ENCODE peak calls at places on chromosomes 2 and 18, in seven cellular contexts. One of them, this sample, is unnamed.

GRCh38 chr2:144130551-144130950 is 389.4 kb downstream of the ZEB2 start:
- DNase-seq in kidney: no peak
- DNase-seq in fibroblast of lung: no peak
- DNase-seq in left lung: no peak
- DNase-seq in neural crest cell: no peak
- DNase-seq in right atrium auricular region: no peak
- DNase-seq in OCI-LY7: no peak
- DNase-seq in this sample: no peak

GRCh38 chr2:12493031-12493513 is 223.7 kb upstream of the TRIB2 start:
- DNase-seq in fibroblast of lung: peak; percentile 95
- DNase-seq in left lung: no peak
- DNase-seq in neural crest cell: no peak
- DNase-seq in OCI-LY7: no peak
- DNase-seq in right atrium auricular region: peak; percentile 78
- DNase-seq in kidney: peak; percentile 45
- DNase-seq in this sample: no peak

GRCh38 chr2:69625078-69625788 is 18.3 kb downstream of the AAK1 start:
- DNase-seq in fibroblast of lung: no peak
- DNase-seq in OCI-LY7: no peak
- DNase-seq in kidney: no peak
- DNase-seq in right atrium auricular region: no peak
- DNase-seq in neural crest cell: no peak
- DNase-seq in left lung: no peak
- DNase-seq in this sample: no peak

GRCh38 chr2:241859436-241860183 is 916 bp upstream of the PDCD1 start:
- DNase-seq in fibroblast of lung: no peak
- DNase-seq in right atrium auricular region: peak; percentile 79
- DNase-seq in OCI-LY7: no peak
- DNase-seq in kidney: peak; percentile 81
- DNase-seq in left lung: peak; percentile 65
- DNase-seq in neural crest cell: no peak
- DNase-seq in this sample: peak; percentile 87

GRCh38 chr2:15756882-15757819 is 165.5 kb downstream of the DDX1 start:
- DNase-seq in right atrium auricular region: no peak
- DNase-seq in kidney: no peak
- DNase-seq in left lung: no peak
- DNase-seq in fibroblast of lung: no peak
- DNase-seq in OCI-LY7: no peak
- DNase-seq in neural crest cell: no peak
- DNase-seq in this sample: no peak

GRCh38 chr2:152546230-152546837 is 170.9 kb downstream of the PRPF40A start:
- DNase-seq in neural crest cell: no peak
- DNase-seq in right atrium auricular region: no peak
- DNase-seq in kidney: no peak
- DNase-seq in left lung: no peak
- DNase-seq in OCI-LY7: no peak
- DNase-seq in fibroblast of lung: peak; percentile 56
- DNase-seq in this sample: no peak

GRCh38 chr2:217740796-217741195 is 262.0 kb downstream of the TNS1 start:
- DNase-seq in kidney: no peak
- DNase-seq in left lung: no peak
- DNase-seq in neural crest cell: no peak
- DNase-seq in right atrium auricular region: peak; percentile 55
- DNase-seq in OCI-LY7: no peak
- DNase-seq in fibroblast of lung: no peak
- DNase-seq in this sample: no peak

GRCh38 chr2:234467289-234467688 is 29.6 kb downstream of the ARL4C start:
- DNase-seq in OCI-LY7: no peak
- DNase-seq in kidney: no peak
- DNase-seq in right atrium auricular region: no peak
- DNase-seq in left lung: no peak
- DNase-seq in neural crest cell: no peak
- DNase-seq in fibroblast of lung: peak; percentile 91
- DNase-seq in this sample: no peak

GRCh38 chr2:25400576-25401241 is 59.0 kb upstream of the DNMT3A start:
- DNase-seq in kidney: no peak
- DNase-seq in left lung: no peak
- DNase-seq in right atrium auricular region: no peak
- DNase-seq in neural crest cell: no peak
- DNase-seq in fibroblast of lung: no peak
- DNase-seq in OCI-LY7: no peak
- DNase-seq in this sample: no peak

GRCh38 chr2:6657131-6657530 is 208.6 kb downstream of the CMPK2 start:
- DNase-seq in neural crest cell: no peak
- DNase-seq in fibroblast of lung: no peak
- DNase-seq in kidney: no peak
- DNase-seq in OCI-LY7: no peak
- DNase-seq in left lung: no peak
- DNase-seq in right atrium auricular region: no peak
- DNase-seq in this sample: no peak

GRCh38 chr2:2647156-2647555 is 316.1 kb upstream of the MYT1L start:
- DNase-seq in fibroblast of lung: peak; percentile 47
- DNase-seq in left lung: no peak
- DNase-seq in kidney: no peak
- DNase-seq in right atrium auricular region: no peak
- DNase-seq in neural crest cell: no peak
- DNase-seq in OCI-LY7: no peak
- DNase-seq in this sample: no peak

GRCh38 chr2:152573168-152573567 is 144.1 kb downstream of the PRPF40A start:
- DNase-seq in OCI-LY7: no peak
- DNase-seq in left lung: no peak
- DNase-seq in neural crest cell: no peak
- DNase-seq in kidney: no peak
- DNase-seq in fibroblast of lung: peak; percentile 81
- DNase-seq in right atrium auricular region: no peak
- DNase-seq in this sample: peak; percentile 52

GRCh38 chr2:239096676-239097427 is 249.0 kb downstream of the TWIST2 start:
- DNase-seq in fibroblast of lung: no peak
- DNase-seq in kidney: no peak
- DNase-seq in neural crest cell: no peak
- DNase-seq in left lung: no peak
- DNase-seq in right atrium auricular region: no peak
- DNase-seq in OCI-LY7: no peak
- DNase-seq in this sample: no peak

GRCh38 chr2:41998789-41999470 is 48.9 kb upstream of the PKDCC start:
- DNase-seq in right atrium auricular region: peak; percentile 69
- DNase-seq in left lung: no peak
- DNase-seq in fibroblast of lung: no peak
- DNase-seq in OCI-LY7: no peak
- DNase-seq in kidney: no peak
- DNase-seq in neural crest cell: no peak
- DNase-seq in this sample: no peak

GRCh38 chr2:128442053-128442751 is 123.5 kb upstream of the HS6ST1 start:
- DNase-seq in neural crest cell: no peak
- DNase-seq in OCI-LY7: no peak
- DNase-seq in kidney: no peak
- DNase-seq in right atrium auricular region: peak; percentile 61
- DNase-seq in fibroblast of lung: no peak
- DNase-seq in left lung: peak; percentile 63
- DNase-seq in this sample: no peak

GRCh38 chr2:740446-741293 is 63.5 kb upstream of the TMEM18 start:
- DNase-seq in neural crest cell: peak; percentile 88
- DNase-seq in fibroblast of lung: peak; percentile 88
- DNase-seq in kidney: peak; percentile 93
- DNase-seq in right atrium auricular region: no peak
- DNase-seq in OCI-LY7: no peak
- DNase-seq in left lung: peak; percentile 84
- DNase-seq in this sample: no peak

GRCh38 chr2:54531558-54531957 is 75.4 kb downstream of the SPTBN1 start:
- DNase-seq in left lung: no peak
- DNase-seq in right atrium auricular region: no peak
- DNase-seq in fibroblast of lung: peak; percentile 90
- DNase-seq in OCI-LY7: no peak
- DNase-seq in kidney: no peak
- DNase-seq in neural crest cell: no peak
- DNase-seq in this sample: no peak

GRCh38 chr2:63343397-63344109 is 244.7 kb downstream of the WDPCP start:
- DNase-seq in fibroblast of lung: no peak
- DNase-seq in OCI-LY7: no peak
- DNase-seq in left lung: no peak
- DNase-seq in right atrium auricular region: no peak
- DNase-seq in neural crest cell: no peak
- DNase-seq in kidney: no peak
- DNase-seq in this sample: no peak

GRCh38 chr2:160317113-160318099 is 117.3 kb upstream of the ITGB6 start:
- DNase-seq in neural crest cell: no peak
- DNase-seq in left lung: peak; percentile 36
- DNase-seq in kidney: no peak
- DNase-seq in OCI-LY7: no peak
- DNase-seq in right atrium auricular region: no peak
- DNase-seq in fibroblast of lung: peak; percentile 76
- DNase-seq in this sample: no peak

GRCh38 chr18:3313685-3314084 is 51.8 kb downstream of the MYL12B start:
- DNase-seq in left lung: no peak
- DNase-seq in neural crest cell: no peak
- DNase-seq in right atrium auricular region: no peak
- DNase-seq in OCI-LY7: no peak
- DNase-seq in fibroblast of lung: no peak
- DNase-seq in kidney: no peak
- DNase-seq in this sample: no peak

GRCh38 chr2:200506679-200507078 is 3.2 kb downstream of the KCTD18 start:
- DNase-seq in OCI-LY7: no peak
- DNase-seq in fibroblast of lung: no peak
- DNase-seq in neural crest cell: no peak
- DNase-seq in left lung: no peak
- DNase-seq in kidney: no peak
- DNase-seq in right atrium auricular region: no peak
- DNase-seq in this sample: no peak

GRCh38 chr2:197890160-197890559 is 85.8 kb downstream of the PLCL1 start:
- DNase-seq in neural crest cell: no peak
- DNase-seq in kidney: no peak
- DNase-seq in OCI-LY7: no peak
- DNase-seq in fibroblast of lung: no peak
- DNase-seq in right atrium auricular region: no peak
- DNase-seq in left lung: no peak
- DNase-seq in this sample: no peak

GRCh38 chr2:181234429-181235410 is 222.5 kb upstream of the ITGA4 start:
- DNase-seq in right atrium auricular region: no peak
- DNase-seq in neural crest cell: no peak
- DNase-seq in OCI-LY7: no peak
- DNase-seq in kidney: no peak
- DNase-seq in fibroblast of lung: no peak
- DNase-seq in left lung: no peak
- DNase-seq in this sample: no peak

GRCh38 chr2:96547751-96548161 is 11.2 kb downstream of the ARID5A start:
- DNase-seq in kidney: no peak
- DNase-seq in OCI-LY7: no peak
- DNase-seq in left lung: no peak
- DNase-seq in fibroblast of lung: peak; percentile 72
- DNase-seq in right atrium auricular region: no peak
- DNase-seq in neural crest cell: no peak
- DNase-seq in this sample: no peak

GRCh38 chr18:13216092-13216582 is 2.4 kb upstream of the LDLRAD4 start:
- DNase-seq in OCI-LY7: peak; percentile 35
- DNase-seq in neural crest cell: peak; percentile 21
- DNase-seq in kidney: peak; percentile 87
- DNase-seq in left lung: peak; percentile 78
- DNase-seq in right atrium auricular region: peak; percentile 89
- DNase-seq in fibroblast of lung: peak; percentile 73
- DNase-seq in this sample: peak; percentile 55

GRCh38 chr18:36366994-36367839 is 69.7 kb downstream of the FHOD3 start:
- DNase-seq in left lung: no peak
- DNase-seq in OCI-LY7: no peak
- DNase-seq in neural crest cell: no peak
- DNase-seq in right atrium auricular region: no peak
- DNase-seq in kidney: no peak
- DNase-seq in fibroblast of lung: no peak
- DNase-seq in this sample: no peak

GRCh38 chr18:24413148-24413547 is 13.3 kb upstream of the IMPACT start:
- DNase-seq in kidney: no peak
- DNase-seq in neural crest cell: no peak
- DNase-seq in OCI-LY7: no peak
- DNase-seq in right atrium auricular region: no peak
- DNase-seq in fibroblast of lung: no peak
- DNase-seq in left lung: no peak
- DNase-seq in this sample: no peak
- TF ChIP-seq CTCF in kidney: no peak
- TF ChIP-seq CTCF in neural crest cell: no peak
- TF ChIP-seq CTCF in OCI-LY7: no peak
- TF ChIP-seq CTCF in right atrium auricular region: peak; percentile 49
- TF ChIP-seq CTCF in fibroblast of lung: peak; percentile 44
- TF ChIP-seq CTCF in left lung: no peak
- TF ChIP-seq CTCF in this sample: no peak

GRCh38 chr2:150548527-150548926 is 61.1 kb upstream of the RND3 start:
- DNase-seq in left lung: no peak
- DNase-seq in kidney: no peak
- DNase-seq in OCI-LY7: peak; percentile 2
- DNase-seq in neural crest cell: no peak
- DNase-seq in fibroblast of lung: peak; percentile 46
- DNase-seq in right atrium auricular region: no peak
- DNase-seq in this sample: no peak
- TF ChIP-seq CTCF in left lung: peak; percentile 6
- TF ChIP-seq CTCF in kidney: no peak
- TF ChIP-seq CTCF in OCI-LY7: peak; percentile 68
- TF ChIP-seq CTCF in neural crest cell: peak; percentile 59
- TF ChIP-seq CTCF in fibroblast of lung: peak; percentile 43
- TF ChIP-seq CTCF in right atrium auricular region: no peak
- TF ChIP-seq CTCF in this sample: peak; percentile 5

DNA sequence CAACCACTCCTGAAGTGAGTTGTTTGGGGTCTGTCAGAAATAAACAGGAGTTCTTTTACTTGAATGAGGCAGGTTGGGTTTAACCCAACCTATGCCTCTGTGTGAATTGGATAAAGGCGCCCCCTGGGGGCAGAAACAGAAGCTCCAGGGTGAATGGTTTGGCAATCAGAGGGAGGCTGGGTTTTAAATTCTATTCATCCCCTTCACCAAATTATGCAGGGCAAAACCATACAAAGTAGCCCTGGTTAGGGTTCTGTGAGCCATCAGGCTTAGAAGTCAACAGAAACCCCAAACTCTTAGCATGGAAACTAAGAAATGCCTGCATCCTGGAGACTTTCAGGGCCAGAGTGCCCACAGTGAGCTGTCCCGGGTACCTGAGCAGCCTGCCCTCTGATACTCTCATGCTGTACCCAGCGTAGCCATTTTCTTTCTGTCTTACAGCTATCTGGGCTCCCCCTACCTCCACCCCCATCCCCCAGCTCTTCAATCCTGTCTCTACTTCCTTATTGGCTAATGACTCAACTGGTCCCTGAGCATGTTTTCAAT is 241.5 kb downstream of the ICOS start:
- DNase-seq in neural crest cell: peak; percentile 24
- DNase-seq in right atrium auricular region: peak; percentile 60
- DNase-seq in fibroblast of lung: no peak
- DNase-seq in left lung: no peak
- DNase-seq in OCI-LY7: peak; percentile 59
- DNase-seq in kidney: no peak
- DNase-seq in this sample: peak; percentile 28
- TF ChIP-seq CTCF in neural crest cell: peak; percentile 64
- TF ChIP-seq CTCF in right atrium auricular region: peak; percentile 75
- TF ChIP-seq CTCF in fibroblast of lung: peak; percentile 49
- TF ChIP-seq CTCF in left lung: peak; percentile 56
- TF ChIP-seq CTCF in OCI-LY7: peak; percentile 90
- TF ChIP-seq CTCF in kidney: peak; percentile 39
- TF ChIP-seq CTCF in this sample: peak; percentile 61

GRCh38 chr2:140808816-140809215 is 1322.0 kb downstream of the LRP1B start:
- DNase-seq in right atrium auricular region: no peak
- DNase-seq in kidney: no peak
- DNase-seq in OCI-LY7: no peak
- DNase-seq in fibroblast of lung: no peak
- DNase-seq in neural crest cell: no peak
- DNase-seq in left lung: no peak
- DNase-seq in this sample: no peak
- TF ChIP-seq CTCF in right atrium auricular region: no peak
- TF ChIP-seq CTCF in kidney: no peak
- TF ChIP-seq CTCF in OCI-LY7: peak; percentile 31
- TF ChIP-seq CTCF in fibroblast of lung: peak; percentile 17
- TF ChIP-seq CTCF in neural crest cell: peak; percentile 40
- TF ChIP-seq CTCF in left lung: no peak
- TF ChIP-seq CTCF in this sample: no peak